ENCODE peak calls at places on chromosomes 1 and 21, in nine cellular contexts. P, M, N, G, W, S, B, Q and L are unnamed samples.

GRCh38 chr1:31014094-31014493 is 51.4 kb downstream of the PUM1 start:
- DNase-seq in P (no peak), M (no peak), N (no peak), G (no peak), W (no peak), S (no peak), B (no peak), Q (no peak), L (no peak)

GRCh38 chr21:21373969-21374368 is 375.8 kb downstream of the NCAM2 start:
- DNase-seq in P (no peak), M (no peak), N (no peak), G (no peak), W (no peak), S (no peak), B (no peak), Q (no peak), L (no peak)

GRCh38 chr1:147641695-147642592 is 28.4 kb downstream of the ACP6 start:
- DNase-seq in P (peak), M (no peak), N (peak), G (peak), W (peak), S (peak), B (peak), Q (peak), L (peak)

GRCh38 chr21:46397993-46398392 is 60.7 kb upstream of the DIP2A start:
- DNase-seq in P (no peak), M (no peak), N (no peak), G (no peak), W (no peak), S (no peak), B (no peak), Q (no peak), L (no peak)

GRCh38 chr1:38123356-38123755 is 76.8 kb upstream of the POU3F1 start:
- DNase-seq in P (no peak), M (no peak), N (no peak), G (peak), W (no peak), S (no peak), B (no peak), Q (no peak), L (no peak)

GRCh38 chr1:244113532-244114320 is 62.6 kb downstream of the ZBTB18 start:
- DNase-seq in P (peak), M (no peak), N (no peak), G (no peak), W (no peak), S (no peak), B (no peak), Q (no peak), L (no peak)

GRCh38 chr1:18972531-18972930 is 16.1 kb upstream of the IFFO2 start:
- DNase-seq in P (peak), M (no peak), N (no peak), G (peak), W (no peak), S (no peak), B (no peak), Q (no peak), L (no peak)

GRCh38 chr1:225347123-225347683 is 80.6 kb downstream of the LBR start:
- DNase-seq in P (no peak), M (no peak), N (no peak), G (no peak), W (no peak), S (no peak), B (no peak), Q (no peak), L (no peak)

GRCh38 chr1:152842556-152842955 is at the start of gene LCE6A:
- DNase-seq in P (no peak), M (no peak), N (no peak), G (no peak), W (no peak), S (no peak), B (no peak), Q (no peak), L (no peak)

GRCh38 chr1:40665335-40666171 is at the start of gene RIMS3:
- DNase-seq in P (peak), M (peak), N (peak), G (peak), W (peak), S (peak), B (peak), Q (peak), L (peak)

GRCh38 chr21:45420623-45421041 is 15.7 kb downstream of the COL18A1 start:
- DNase-seq in P (no peak), M (no peak), N (no peak), G (peak), W (no peak), S (peak), B (no peak), Q (no peak), L (no peak)

GRCh38 chr1:88920845-88921244 is 29.5 kb upstream of the GTF2B start:
- DNase-seq in P (no peak), M (no peak), N (no peak), G (no peak), W (no peak), S (no peak), B (no peak), Q (no peak), L (no peak)

GRCh38 chr21:29248124-29248523 is 50.6 kb upstream of the BACH1 start:
- DNase-seq in P (peak), M (no peak), N (no peak), G (no peak), W (no peak), S (no peak), B (no peak), Q (no peak), L (no peak)

GRCh38 chr1:163875214-163875926 is 553.6 kb downstream of the NUF2 start:
- DNase-seq in P (peak), M (peak), N (peak), G (peak), W (no peak), S (no peak), B (no peak), Q (no peak), L (peak)

GRCh38 chr1:159214149-159214760 is 9.6 kb downstream of the ACKR1 start:
- DNase-seq in P (peak), M (no peak), N (peak), G (peak), W (peak), S (peak), B (peak), Q (no peak), L (no peak)

GRCh38 chr1:44608141-44608540 is 66.1 kb downstream of the TMEM53 start:
- DNase-seq in P (no peak), M (no peak), N (no peak), G (peak), W (no peak), S (no peak), B (no peak), Q (no peak), L (no peak)

GRCh38 chr1:94329276-94329675 is 88.9 kb upstream of the ABCD3 start:
- DNase-seq in P (peak), M (no peak), N (no peak), G (no peak), W (no peak), S (no peak), B (no peak), Q (no peak), L (no peak)

GRCh38 chr21:14492890-14493289 is 53.2 kb downstream of the SAMSN1 start:
- DNase-seq in P (no peak), M (no peak), N (no peak), G (no peak), W (no peak), S (no peak), B (no peak), Q (no peak), L (no peak)

GRCh38 chr1:228349701-228350171 is 56.9 kb downstream of the TRIM11 start:
- DNase-seq in P (no peak), M (peak), N (no peak), G (no peak), W (no peak), S (no peak), B (no peak), Q (no peak), L (peak)

GRCh38 chr21:44793269-44794030 is 8.2 kb downstream of the UBE2G2 start:
- DNase-seq in P (peak), M (no peak), N (peak), G (peak), W (peak), S (peak), B (peak), Q (peak), L (no peak)

GRCh38 chr1:108747128-108747827 is 804 bp downstream of the STXBP3 start:
- DNase-seq in P (peak), M (peak), N (peak), G (peak), W (peak), S (peak), B (peak), Q (peak), L (peak)

GRCh38 chr1:219027161-219027673 is 146.5 kb upstream of the LYPLAL1 start:
- DNase-seq in P (no peak), M (no peak), N (no peak), G (no peak), W (no peak), S (no peak), B (no peak), Q (no peak), L (no peak)

GRCh38 chr1:109910123-109910962 is at the start of gene CSF1:
- DNase-seq in P (peak), M (peak), N (peak), G (peak), W (peak), S (peak), B (peak), Q (peak), L (peak)
- TF ChIP-seq POLR2A in P (peak), M (peak), N (peak), G (no peak), W (no peak), S (no peak), B (peak), Q (no peak), L (peak)

DNA sequence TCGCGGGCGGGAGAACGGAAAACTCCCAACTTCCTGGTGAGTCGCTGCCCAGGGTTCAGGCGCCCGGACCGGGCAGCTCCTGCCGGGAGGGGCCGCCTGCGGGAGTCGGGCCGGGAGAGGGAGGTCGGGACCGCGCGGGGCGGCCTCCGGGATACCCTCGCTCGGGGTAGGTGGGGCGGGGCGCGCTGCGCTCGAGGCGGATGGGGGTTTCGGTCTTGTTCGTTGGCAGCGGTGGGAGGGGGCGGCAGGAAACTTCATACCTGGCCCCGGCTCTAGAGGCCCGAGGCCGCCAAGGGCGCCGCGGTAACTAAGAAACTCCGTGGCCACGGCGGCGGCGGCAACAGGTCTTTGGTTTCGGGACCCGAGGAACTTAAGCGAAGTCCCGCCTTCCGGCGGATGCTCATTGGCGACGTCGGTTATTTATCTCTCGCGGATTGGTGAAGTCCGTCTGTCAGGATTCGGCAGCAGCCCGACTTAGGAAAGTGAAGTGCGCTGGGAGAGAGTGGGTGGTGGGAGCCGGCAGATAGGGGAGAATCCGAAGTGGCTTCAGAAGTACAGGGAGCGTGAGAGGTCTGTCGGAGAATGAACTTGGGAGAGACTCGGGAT is 546 bp downstream of the NEK7 start:
- DNase-seq in P (peak), M (peak), N (peak), G (peak), W (peak), S (peak), B (peak), Q (peak), L (peak)
- TF ChIP-seq POLR2A in P (no peak), M (peak), N (peak), G (peak), W (peak), S (peak), B (no peak), Q (no peak), L (peak)

DNA sequence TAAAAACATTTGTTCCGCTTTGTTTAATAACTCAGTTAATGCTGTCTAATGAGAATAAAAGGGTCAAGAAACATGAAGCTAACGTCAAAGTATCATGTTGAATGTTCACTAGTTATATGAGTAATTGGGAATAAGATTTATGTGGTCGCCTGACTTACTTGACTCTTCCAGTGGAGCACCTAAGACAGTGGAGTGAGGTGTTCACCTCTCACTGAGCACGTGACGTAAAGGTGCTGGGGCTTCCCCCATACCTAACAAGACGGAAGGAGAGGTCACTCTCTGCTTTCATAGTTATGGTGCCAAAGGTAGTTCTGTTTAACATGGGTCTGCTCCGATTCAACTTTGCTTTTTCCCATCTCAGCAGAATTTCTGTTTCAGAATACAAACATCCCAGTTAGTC is 686 bp downstream of the KMO start:
- DNase-seq in P (no peak), M (no peak), N (peak), G (no peak), W (no peak), S (no peak), B (no peak), Q (peak), L (no peak)
- TF ChIP-seq POLR2A in P (no peak), M (no peak), N (peak), G (no peak), W (no peak), S (no peak), B (no peak), Q (no peak), L (no peak)

GRCh38 chr1:234716907-234717375 is 107.0 kb upstream of the IRF2BP2 start:
- DNase-seq in P (no peak), M (no peak), N (no peak), G (no peak), W (no peak), S (no peak), B (no peak), Q (no peak), L (peak)
- TF ChIP-seq POLR2A in P (no peak), M (no peak), N (peak), G (no peak), W (no peak), S (peak), B (no peak), Q (no peak), L (no peak)

GRCh38 chr1:20786310-20787099 is 602 bp downstream of the HP1BP3 start:
- DNase-seq in P (peak), M (peak), N (peak), G (peak), W (peak), S (peak), B (peak), Q (peak), L (peak)

GRCh38 chr1:20785907-20786309 is 1.2 kb downstream of the HP1BP3 start:
- DNase-seq in P (no peak), M (no peak), N (no peak), G (no peak), W (peak), S (no peak), B (peak), Q (peak), L (no peak)

GRCh38 chr1:20788489-20788795 is 1.3 kb upstream of the HP1BP3 start:
- DNase-seq in P (no peak), M (no peak), N (no peak), G (no peak), W (no peak), S (no peak), B (no peak), Q (no peak), L (no peak)

GRCh38 chr1:20787775-20788488 is 825 bp upstream of the HP1BP3 start:
- DNase-seq in P (peak), M (no peak), N (peak), G (peak), W (no peak), S (no peak), B (peak), Q (no peak), L (no peak)

GRCh38 chr1:20787100-20787774 is at the start of gene HP1BP3:
- DNase-seq in P (peak), M (no peak), N (peak), G (peak), W (peak), S (peak), B (peak), Q (peak), L (peak)
- TF ChIP-seq POLR2A in P (peak), M (peak), N (peak), G (peak), W (no peak), S (peak), B (peak), Q (peak), L (peak)

GRCh38 chr1:186626969-186627368 is 53.3 kb downstream of the PTGS2 start:
- DNase-seq in P (peak), M (no peak), N (no peak), G (no peak), W (no peak), S (no peak), B (no peak), Q (no peak), L (no peak)

GRCh38 chr1:186620951-186621350 is 59.3 kb downstream of the PTGS2 start:
- DNase-seq in P (peak), M (no peak), N (no peak), G (no peak), W (no peak), S (no peak), B (no peak), Q (no peak), L (no peak)

GRCh38 chr1:186620526-186620925 is 59.7 kb downstream of the PTGS2 start:
- DNase-seq in P (no peak), M (no peak), N (no peak), G (no peak), W (no peak), S (no peak), B (no peak), Q (no peak), L (no peak)

GRCh38 chr1:186626533-186626932 is 53.7 kb downstream of the PTGS2 start:
- DNase-seq in P (no peak), M (no peak), N (no peak), G (no peak), W (no peak), S (no peak), B (no peak), Q (no peak), L (no peak)

GRCh38 chr1:186623547-186623946 is 56.7 kb downstream of the PTGS2 start:
- DNase-seq in P (no peak), M (no peak), N (no peak), G (no peak), W (no peak), S (no peak), B (no peak), Q (no peak), L (no peak)
- TF ChIP-seq POLR2A in P (no peak), M (no peak), N (no peak), G (no peak), W (no peak), S (no peak), B (no peak), Q (no peak), L (no peak)

GRCh38 chr1:200406161-200406797 is 3.6 kb downstream of the ZNF281 start:
- DNase-seq in P (no peak), M (no peak), N (no peak), G (no peak), W (no peak), S (no peak), B (no peak), Q (no peak), L (no peak)

GRCh38 chr1:200410566-200410878 is 686 bp upstream of the ZNF281 start:
- DNase-seq in P (no peak), M (no peak), N (peak), G (no peak), W (no peak), S (no peak), B (no peak), Q (peak), L (no peak)

GRCh38 chr1:200409203-200409760 is 554 bp downstream of the ZNF281 start:
- DNase-seq in P (peak), M (no peak), N (peak), G (no peak), W (peak), S (peak), B (peak), Q (peak), L (peak)

GRCh38 chr1:200411406-200412257 is 1.8 kb upstream of the ZNF281 start:
- DNase-seq in P (no peak), M (no peak), N (no peak), G (no peak), W (no peak), S (no peak), B (no peak), Q (no peak), L (no peak)

DNA sequence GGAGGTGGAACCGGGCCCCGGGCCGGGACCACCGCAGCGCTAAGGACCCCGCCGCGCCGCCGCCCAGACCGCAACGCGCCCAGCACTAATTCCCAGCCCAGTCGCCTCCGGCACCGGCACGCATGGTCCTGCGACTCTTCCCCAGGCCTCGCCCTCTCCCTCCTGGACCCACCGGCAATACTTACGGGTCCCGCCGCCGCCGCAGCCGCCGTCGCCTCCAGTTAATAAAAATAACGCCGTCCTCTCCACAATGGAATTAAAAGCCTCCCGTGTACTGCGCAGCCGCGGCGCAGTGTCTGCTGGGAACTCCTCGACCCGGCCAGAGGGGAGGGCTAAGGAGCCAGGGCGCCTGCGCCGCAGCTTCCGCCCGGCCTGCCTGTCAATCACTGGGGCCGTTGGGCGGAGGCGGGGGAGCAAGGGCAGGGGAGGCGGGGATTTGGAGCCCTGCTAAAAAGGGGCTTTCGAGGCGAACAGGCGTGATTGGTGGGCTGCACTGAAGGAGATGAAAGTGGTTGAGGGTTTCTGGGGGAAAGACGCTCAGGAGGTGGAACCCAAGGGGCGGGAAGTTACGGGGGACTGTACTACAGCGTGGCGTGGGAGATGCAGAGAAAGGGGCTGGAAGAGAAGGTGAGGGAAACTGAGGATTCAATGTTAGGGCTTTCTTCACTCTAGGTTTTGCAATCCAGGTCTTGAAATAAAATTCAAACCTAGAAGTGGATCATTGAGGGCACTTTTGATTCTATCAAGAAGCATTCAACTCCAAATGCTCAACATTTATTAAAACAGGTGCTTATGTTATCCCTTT is at the start of gene ZNF281:
- DNase-seq in P (peak), M (peak), N (peak), G (peak), W (peak), S (peak), B (peak), Q (peak), L (peak)
- TF ChIP-seq POLR2A in P (peak), M (no peak), N (peak), G (peak), W (no peak), S (peak), B (peak), Q (peak), L (peak)

GRCh38 chr1:160644399-160644798 is 2.4 kb downstream of the SLAMF1 start:
- DNase-seq in P (no peak), M (no peak), N (no peak), G (no peak), W (no peak), S (no peak), B (no peak), Q (no peak), L (no peak)
- TF ChIP-seq POLR2A in P (no peak), M (no peak), N (no peak), G (no peak), W (no peak), S (no peak), B (no peak), Q (no peak), L (no peak)

GRCh38 chr1:27321813-27322568 is at the start of gene TMEM222:
- DNase-seq in P (peak), M (peak), N (peak), G (peak), W (peak), S (peak), B (peak), Q (peak), L (peak)
- TF ChIP-seq POLR2A in P (peak), M (peak), N (peak), G (peak), W (no peak), S (no peak), B (peak), Q (peak), L (peak)

GRCh38 chr1:156160000-156160743 is 6.8 kb downstream of the SEMA4A start:
- DNase-seq in P (no peak), M (no peak), N (no peak), G (no peak), W (peak), S (no peak), B (no peak), Q (no peak), L (peak)
- TF ChIP-seq POLR2A in P (no peak), M (no peak), N (no peak), G (no peak), W (no peak), S (no peak), B (no peak), Q (no peak), L (peak)